ENCODE peak calls at places on chromosomes 2 and 18, in seven cellular contexts. One of them, this sample, is unnamed.
A peak's percentile ranks its signal among the peaks of the same experiment; 100 is the strongest.

GRCh38 chr2:157443795-157444642 is at the start of gene CYTIP:
- DNase-seq in adipocyte: no peak
- DNase-seq in H7: no peak
- DNase-seq in OCI-LY7: peak; percentile 84
- DNase-seq in stomach: peak; percentile 57
- DNase-seq in spleen: peak; percentile 85
- DNase-seq in aorta: no peak
- DNase-seq in this sample: peak; percentile 91

GRCh38 chr18:6031004-6031403 is 135.7 kb upstream of the TMEM200C start:
- DNase-seq in spleen: no peak
- DNase-seq in stomach: no peak
- DNase-seq in adipocyte: no peak
- DNase-seq in OCI-LY7: no peak
- DNase-seq in H7: no peak
- DNase-seq in aorta: no peak
- DNase-seq in this sample: no peak

GRCh38 chr18:54717673-54718435 is 110.4 kb upstream of the RAB27B start:
- DNase-seq in OCI-LY7: peak; percentile 24
- DNase-seq in aorta: no peak
- DNase-seq in adipocyte: no peak
- DNase-seq in spleen: peak; percentile 81
- DNase-seq in stomach: peak; percentile 65
- DNase-seq in H7: peak; percentile 42
- DNase-seq in this sample: peak; percentile 70

GRCh38 chr2:48203668-48204067 is 297.4 kb upstream of the FBXO11 start:
- DNase-seq in aorta: no peak
- DNase-seq in stomach: no peak
- DNase-seq in spleen: no peak
- DNase-seq in adipocyte: no peak
- DNase-seq in OCI-LY7: no peak
- DNase-seq in H7: no peak
- DNase-seq in this sample: no peak

GRCh38 chr18:13213036-13213795 is 5.3 kb upstream of the LDLRAD4 start:
- DNase-seq in spleen: no peak
- DNase-seq in OCI-LY7: no peak
- DNase-seq in H7: no peak
- DNase-seq in aorta: no peak
- DNase-seq in stomach: no peak
- DNase-seq in adipocyte: no peak
- DNase-seq in this sample: no peak

GRCh38 chr2:226556050-226556449 is 243.6 kb downstream of the IRS1 start:
- DNase-seq in adipocyte: no peak
- DNase-seq in H7: no peak
- DNase-seq in aorta: no peak
- DNase-seq in stomach: no peak
- DNase-seq in OCI-LY7: no peak
- DNase-seq in spleen: no peak
- DNase-seq in this sample: no peak

GRCh38 chr2:210128961-210129360 is 42.2 kb downstream of the KANSL1L start:
- DNase-seq in spleen: no peak
- DNase-seq in adipocyte: no peak
- DNase-seq in H7: no peak
- DNase-seq in stomach: peak; percentile 66
- DNase-seq in OCI-LY7: no peak
- DNase-seq in aorta: no peak
- DNase-seq in this sample: no peak

GRCh38 chr2:236876642-236877041 is 209.0 kb upstream of the COPS8 start:
- DNase-seq in adipocyte: no peak
- DNase-seq in H7: no peak
- DNase-seq in aorta: no peak
- DNase-seq in spleen: no peak
- DNase-seq in OCI-LY7: no peak
- DNase-seq in stomach: no peak
- DNase-seq in this sample: no peak

GRCh38 chr2:127671557-127672302 is 3.6 kb downstream of the LIMS2 start:
- DNase-seq in spleen: no peak
- DNase-seq in H7: peak; percentile 29
- DNase-seq in aorta: no peak
- DNase-seq in adipocyte: no peak
- DNase-seq in OCI-LY7: no peak
- DNase-seq in stomach: peak; percentile 17
- DNase-seq in this sample: no peak

GRCh38 chr2:66813976-66814375 is 379.1 kb downstream of the MEIS1 start:
- DNase-seq in OCI-LY7: no peak
- DNase-seq in adipocyte: peak; percentile 9
- DNase-seq in H7: no peak
- DNase-seq in spleen: no peak
- DNase-seq in stomach: no peak
- DNase-seq in aorta: no peak
- DNase-seq in this sample: no peak

GRCh38 chr2:209236369-209236768 is 187.5 kb upstream of the MAP2 start:
- DNase-seq in adipocyte: no peak
- DNase-seq in H7: peak; percentile 11
- DNase-seq in stomach: no peak
- DNase-seq in spleen: no peak
- DNase-seq in OCI-LY7: no peak
- DNase-seq in aorta: no peak
- DNase-seq in this sample: no peak

GRCh38 chr2:12890071-12890470 is 173.3 kb downstream of the TRIB2 start:
- DNase-seq in adipocyte: no peak
- DNase-seq in aorta: no peak
- DNase-seq in H7: no peak
- DNase-seq in stomach: no peak
- DNase-seq in OCI-LY7: no peak
- DNase-seq in spleen: no peak
- DNase-seq in this sample: no peak

GRCh38 chr2:223797811-223798721 is 39.3 kb downstream of the AP1S3 start:
- DNase-seq in adipocyte: peak; percentile 76
- DNase-seq in H7: no peak
- DNase-seq in spleen: no peak
- DNase-seq in aorta: no peak
- DNase-seq in stomach: no peak
- DNase-seq in OCI-LY7: peak; percentile 83
- DNase-seq in this sample: peak; percentile 93

GRCh38 chr18:62224229-62224628 is 37.2 kb downstream of the RELCH start:
- DNase-seq in OCI-LY7: no peak
- DNase-seq in adipocyte: no peak
- DNase-seq in stomach: no peak
- DNase-seq in aorta: no peak
- DNase-seq in H7: no peak
- DNase-seq in spleen: no peak
- DNase-seq in this sample: no peak
- H3K36me3 ChIP-seq in OCI-LY7: peaks cover 46% of the 10 kb centered on the region
- H3K36me3 ChIP-seq in adipocyte: peaks cover 58% of the 10 kb centered on the region
- H3K36me3 ChIP-seq in stomach: peaks cover 69% of the 10 kb centered on the region
- H3K36me3 ChIP-seq in aorta: peaks cover 4% of the 10 kb centered on the region
- H3K36me3 ChIP-seq in H7: peaks cover 4% of the 10 kb centered on the region
- H3K36me3 ChIP-seq in spleen: peaks cover 83% of the 10 kb centered on the region
- H3K36me3 ChIP-seq in this sample: peaks cover 81% of the 10 kb centered on the region

DNA sequence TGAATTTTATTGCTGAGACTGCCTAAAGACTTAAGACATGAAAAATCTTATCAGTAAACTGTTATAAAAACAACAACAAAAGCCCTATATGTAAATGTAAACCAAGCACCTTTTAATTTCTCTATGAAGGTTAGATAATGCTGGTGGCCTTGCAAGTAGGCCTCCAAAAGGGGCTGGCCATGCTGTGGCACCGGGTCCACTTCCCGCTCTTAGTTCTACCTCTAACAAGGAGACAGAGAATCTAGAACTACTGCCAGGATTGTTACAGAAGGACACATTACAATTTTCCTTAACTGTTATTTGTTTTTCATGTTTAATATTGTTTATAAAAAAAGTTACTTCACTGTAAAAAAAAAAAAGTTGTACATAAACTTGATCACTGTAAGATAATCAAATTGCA is 49.0 kb downstream of the UGP2 start:
- DNase-seq in stomach: no peak
- DNase-seq in aorta: no peak
- DNase-seq in adipocyte: no peak
- DNase-seq in spleen: no peak
- DNase-seq in H7: no peak
- DNase-seq in OCI-LY7: no peak
- DNase-seq in this sample: no peak
- H3K36me3 ChIP-seq in stomach: peaks cover 95% of the 10 kb centered on the region
- H3K36me3 ChIP-seq in aorta: peaks cover 7% of the 10 kb centered on the region
- H3K36me3 ChIP-seq in adipocyte: peaks cover 94% of the 10 kb centered on the region
- H3K36me3 ChIP-seq in spleen: peaks cover 100% of the 10 kb centered on the region
- H3K36me3 ChIP-seq in H7: peaks cover 38% of the 10 kb centered on the region
- H3K36me3 ChIP-seq in OCI-LY7: peaks cover 95% of the 10 kb centered on the region
- H3K36me3 ChIP-seq in this sample: peaks cover 76% of the 10 kb centered on the region

GRCh38 chr2:10790228-10790973 is 22.2 kb downstream of the PDIA6 start:
- DNase-seq in stomach: no peak
- DNase-seq in adipocyte: no peak
- DNase-seq in aorta: no peak
- DNase-seq in H7: no peak
- DNase-seq in OCI-LY7: no peak
- DNase-seq in spleen: no peak
- DNase-seq in this sample: no peak
- H3K36me3 ChIP-seq in stomach: peaks cover 100% of the 10 kb centered on the region
- H3K36me3 ChIP-seq in adipocyte: peaks cover 83% of the 10 kb centered on the region
- H3K36me3 ChIP-seq in aorta: peaks cover 12% of the 10 kb centered on the region
- H3K36me3 ChIP-seq in H7: peaks cover 45% of the 10 kb centered on the region
- H3K36me3 ChIP-seq in OCI-LY7: peaks cover 96% of the 10 kb centered on the region
- H3K36me3 ChIP-seq in spleen: peaks cover 100% of the 10 kb centered on the region
- H3K36me3 ChIP-seq in this sample: peaks cover 64% of the 10 kb centered on the region

DNA sequence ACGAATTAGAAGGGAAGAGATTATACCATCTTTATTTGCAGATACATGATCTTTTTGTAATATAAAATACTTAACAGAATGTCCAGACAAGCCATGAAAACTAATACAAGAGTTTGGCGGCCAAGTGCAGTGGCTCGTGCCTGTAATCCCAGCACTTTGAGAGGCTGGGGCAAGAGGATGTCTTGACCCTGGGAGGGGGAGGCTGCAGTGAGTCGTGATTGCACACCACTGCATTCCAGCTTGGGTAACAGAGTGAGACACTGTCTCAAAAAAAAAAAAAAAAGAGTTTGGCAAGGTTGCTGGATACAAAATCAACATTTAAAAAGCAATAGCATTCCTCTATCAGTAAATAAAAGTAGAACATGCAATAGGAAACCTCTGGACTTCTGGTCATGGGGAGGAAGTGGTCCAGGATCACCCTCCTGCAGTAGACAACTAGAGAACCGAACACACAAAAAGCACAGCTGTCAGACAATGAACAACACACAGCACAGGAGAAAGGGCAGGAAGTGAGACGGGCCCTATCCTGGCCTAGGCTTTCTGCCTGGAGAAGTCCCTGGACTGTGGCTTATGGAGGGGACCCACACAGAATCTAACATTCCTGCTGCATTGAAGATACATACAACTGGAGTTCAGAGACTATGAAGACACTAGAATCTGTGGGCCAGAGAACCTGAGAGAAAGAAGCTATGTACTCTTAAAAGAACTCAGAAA is 118.9 kb upstream of the ARL4C start:
- DNase-seq in stomach: no peak
- DNase-seq in OCI-LY7: no peak
- DNase-seq in adipocyte: peak; percentile 9
- DNase-seq in H7: no peak
- DNase-seq in aorta: no peak
- DNase-seq in spleen: no peak
- DNase-seq in this sample: no peak
- H3K36me3 ChIP-seq in stomach: no peaks in the 10 kb centered on the region
- H3K36me3 ChIP-seq in OCI-LY7: no peaks in the 10 kb centered on the region
- H3K36me3 ChIP-seq in adipocyte: no peaks in the 10 kb centered on the region
- H3K36me3 ChIP-seq in H7: no peaks in the 10 kb centered on the region
- H3K36me3 ChIP-seq in aorta: no peaks in the 10 kb centered on the region
- H3K36me3 ChIP-seq in spleen: no peaks in the 10 kb centered on the region
- H3K36me3 ChIP-seq in this sample: no peaks in the 10 kb centered on the region